ENCODE peak calls at places on chromosomes 13 and 19, in four cellular contexts. N is adrenal gland, L is spleen, D is WERI-Rb-1. E is an unnamed sample.

GRCh38 chr13:21812192-21812626 is 141.3 kb downstream of the FGF9 start:
- DNase-seq in N (no peak), D (no peak), L (no peak), E (no peak)

GRCh38 chr13:77511552-77511951 is 24.0 kb upstream of the SCEL start:
- DNase-seq in L (no peak), N (no peak), D (no peak), E (no peak)

GRCh38 chr13:110442946-110443632 is 118.4 kb downstream of the RAB20 start:
- DNase-seq in L (no peak), N (no peak), D (no peak), E (no peak)

GRCh38 chr19:49213791-49214190 is 56.2 kb downstream of the TRPM4 start:
- DNase-seq in D (no peak), L (peak; percentile 47), N (no peak), E (peak; percentile 65)

GRCh38 chr13:74444161-74444571 is 310.0 kb upstream of the KLF12 start:
- DNase-seq in D (no peak), N (no peak), L (no peak), E (no peak)

GRCh38 chr13:76856141-76856571 is 30.0 kb downstream of the KCTD12 start:
- DNase-seq in N (no peak), L (no peak), D (no peak), E (no peak)

GRCh38 chr13:53782400-53783030 is 753.9 kb downstream of the OLFM4 start:
- DNase-seq in L (no peak), D (peak; percentile 30), N (peak; percentile 28), E (peak; percentile 40)

GRCh38 chr13:50467156-50467814 is 376.2 kb downstream of the DLEU7 start:
- DNase-seq in D (no peak), N (no peak), L (no peak), E (no peak)

GRCh38 chr13:110334841-110335490 is 27.9 kb downstream of the COL4A2 start:
- DNase-seq in L (no peak), D (no peak), N (no peak), E (no peak)

GRCh38 chr13:95463516-95463915 is 89.0 kb upstream of the CLDN10 start:
- DNase-seq in L (no peak), D (no peak), N (peak; percentile 35), E (no peak)

GRCh38 chr13:111241862-111242261 is 78.6 kb upstream of the TEX29 start:
- DNase-seq in L (no peak), N (no peak), D (no peak), E (no peak)

GRCh38 chr13:100063333-100063732 is 25.6 kb upstream of the PCCA start:
- DNase-seq in D (no peak), N (no peak), L (no peak), E (no peak)

GRCh38 chr13:31444266-31444862 is 244.6 kb downstream of the B3GLCT start:
- DNase-seq in D (peak; percentile 16), L (no peak), N (peak; percentile 17), E (no peak)

GRCh38 chr13:73717632-73718031 is 416.6 kb downstream of the KLF12 start:
- DNase-seq in N (no peak), D (no peak), L (no peak), E (no peak)

GRCh38 chr13:78393286-78393685 is 210.1 kb downstream of the POU4F1 start:
- DNase-seq in L (no peak), D (no peak), N (no peak), E (no peak)

DNA sequence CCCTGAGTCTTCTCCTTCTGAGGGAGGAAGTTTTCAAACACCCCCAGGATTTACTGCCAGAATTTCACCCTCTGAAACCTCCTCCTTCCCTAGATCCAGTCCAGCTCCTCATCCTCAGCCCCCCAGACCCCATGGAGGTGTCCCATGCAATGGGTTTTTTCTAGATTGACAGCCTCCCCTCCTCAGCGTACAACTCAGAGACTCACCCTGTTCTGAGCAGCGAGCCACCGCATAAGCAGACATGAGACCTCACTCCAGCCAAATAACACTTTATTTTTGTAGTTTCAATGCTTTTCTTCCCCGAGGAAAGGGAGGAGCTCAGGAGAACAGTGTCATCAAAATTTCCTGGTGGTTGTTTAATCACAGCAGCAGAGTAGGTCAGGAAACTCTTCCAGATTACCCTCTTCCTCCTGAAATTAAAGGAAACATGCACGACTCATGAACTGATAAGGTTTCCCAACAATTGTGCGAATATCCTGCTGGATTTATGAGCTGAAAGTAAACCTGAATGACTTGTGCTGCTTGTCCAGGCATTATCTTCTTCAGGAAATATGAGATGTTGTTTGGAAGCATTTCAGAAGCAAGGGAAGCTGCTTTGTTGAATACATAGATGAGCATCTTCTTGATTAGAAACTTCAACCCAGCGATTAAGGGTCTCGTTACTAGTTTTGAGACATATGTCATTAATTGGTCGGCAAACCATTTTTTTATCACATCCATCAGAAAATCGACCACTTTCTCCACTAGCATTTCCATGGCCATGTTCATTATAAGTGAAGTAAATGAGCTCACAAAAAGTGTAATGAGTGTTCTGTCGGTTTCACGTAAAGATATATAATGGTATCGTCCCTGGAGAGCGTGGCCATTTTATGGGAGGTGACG is 36.2 kb downstream of the ERICH4 start:
- DNase-seq in N (no peak), L (peak; percentile 27), D (no peak), E (no peak)
- H3K4me3 ChIP-seq in N (no peak overlapping the region), L (peak overlapping the region; percentile 11), D (no peak overlapping the region), E (no peak overlapping the region)

DNA sequence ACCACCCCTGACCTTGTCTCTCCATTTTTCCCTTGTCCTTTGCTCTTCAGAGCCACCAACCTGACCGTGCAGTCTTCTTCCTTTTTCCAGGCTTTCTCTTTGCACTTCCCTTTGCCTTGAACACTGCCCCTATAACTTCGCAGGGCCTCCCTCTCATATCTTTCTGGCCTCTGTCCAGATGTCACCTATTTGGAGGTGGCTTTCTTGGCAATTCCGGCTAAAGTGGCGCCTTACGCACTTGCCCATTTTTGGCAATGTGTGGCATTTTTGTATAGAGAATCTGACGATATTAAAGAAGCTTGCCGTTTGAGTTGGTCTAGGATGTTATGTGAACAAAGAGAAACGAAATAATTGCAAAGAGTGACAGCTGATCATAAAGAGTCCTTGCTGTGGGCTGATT is 892 bp downstream of the ZNF543 start:
- DNase-seq in L (no peak), D (no peak), N (no peak), E (no peak)
- H3K36me3 ChIP-seq in L (peaks cover 35% of the 10 kb centered on the region), D (peaks cover 30% of the 10 kb centered on the region), N (no peaks in the 10 kb centered on the region), E (peaks cover 6% of the 10 kb centered on the region)

GRCh38 chr13:25181597-25181996 is 9.5 kb upstream of the AMER2 start:
- DNase-seq in L (no peak), D (peak; percentile 56), N (no peak), E (no peak)
- H3K4me3 ChIP-seq in L (no peak overlapping the region), D (peak overlapping the region; percentile 56), N (no peak overlapping the region), E (no peak overlapping the region)

GRCh38 chr19:56097306-56097705 is 23.8 kb downstream of the ZNF787 start:
- DNase-seq in N (no peak), D (no peak), L (peak; percentile 79), E (peak; percentile 62)
- H3K36me3 ChIP-seq in N (no peaks in the 10 kb centered on the region), D (peaks cover 39% of the 10 kb centered on the region), L (peaks cover 97% of the 10 kb centered on the region), E (peaks cover 4% of the 10 kb centered on the region)

DNA sequence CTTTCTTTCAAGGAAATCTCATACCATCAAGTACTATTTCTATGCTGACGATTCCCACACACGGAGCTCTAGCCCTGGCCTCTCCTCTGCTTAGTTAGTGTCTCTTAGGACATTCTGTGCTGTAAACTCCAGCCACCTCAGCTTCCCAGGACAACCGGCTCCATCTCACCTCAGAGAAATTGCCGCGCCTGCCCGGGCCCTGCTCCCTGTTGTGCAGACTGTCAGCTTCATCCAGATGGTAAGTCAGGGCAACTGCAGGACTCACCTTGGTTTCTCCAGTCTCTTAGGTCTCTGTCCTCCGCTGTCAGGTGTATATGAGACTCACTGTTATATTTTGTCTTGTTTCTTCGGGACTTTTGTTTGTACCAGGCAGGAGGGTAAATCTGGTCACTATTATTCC is 98.7 kb downstream of the SPACA7 start:
- DNase-seq in L (no peak), D (no peak), N (no peak), E (peak; percentile 48)
- H3K4me3 ChIP-seq in L (no peak overlapping the region), D (no peak overlapping the region), N (no peak overlapping the region), E (no peak overlapping the region)

DNA sequence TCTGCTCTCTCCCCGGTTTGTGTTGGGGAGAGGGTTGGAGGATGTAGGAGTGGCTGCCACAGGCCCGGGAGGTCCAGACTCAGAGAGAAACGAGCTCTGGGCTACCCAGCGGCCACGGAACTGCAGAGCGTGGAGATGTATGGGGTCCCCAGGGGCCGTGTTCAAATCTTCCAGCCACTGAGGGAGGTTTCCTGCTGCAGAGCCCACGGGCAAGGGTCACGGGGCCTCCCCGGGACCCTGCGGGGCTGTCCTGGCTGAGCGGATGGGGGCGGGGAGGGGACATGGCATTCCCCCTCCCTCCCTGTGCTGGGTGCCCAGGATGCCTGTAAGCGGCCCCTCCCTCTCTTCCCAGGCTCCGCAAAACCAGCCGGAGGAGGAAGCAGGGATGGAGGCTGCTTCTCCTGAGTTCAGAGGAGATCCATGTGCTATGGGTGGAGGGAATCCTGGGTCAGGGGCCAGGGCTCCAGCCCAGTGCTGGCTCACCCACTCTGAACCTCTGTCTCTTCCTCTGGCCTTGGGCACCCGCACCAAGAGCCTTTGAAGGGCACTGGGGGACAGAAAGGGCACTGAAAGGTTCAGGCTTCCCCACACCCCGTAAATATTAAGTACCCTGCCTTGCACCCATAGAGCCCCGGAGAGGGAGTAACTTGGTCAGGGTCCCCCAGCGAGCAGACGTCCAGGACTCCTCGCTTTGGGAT is 22.6 kb downstream of the SMIM24 start:
- DNase-seq in D (no peak), N (no peak), L (no peak), E (peak; percentile 87)
- H3K36me3 ChIP-seq in D (peaks cover 32% of the 10 kb centered on the region), N (no peaks in the 10 kb centered on the region), L (peaks cover 100% of the 10 kb centered on the region), E (no peaks in the 10 kb centered on the region)

DNA sequence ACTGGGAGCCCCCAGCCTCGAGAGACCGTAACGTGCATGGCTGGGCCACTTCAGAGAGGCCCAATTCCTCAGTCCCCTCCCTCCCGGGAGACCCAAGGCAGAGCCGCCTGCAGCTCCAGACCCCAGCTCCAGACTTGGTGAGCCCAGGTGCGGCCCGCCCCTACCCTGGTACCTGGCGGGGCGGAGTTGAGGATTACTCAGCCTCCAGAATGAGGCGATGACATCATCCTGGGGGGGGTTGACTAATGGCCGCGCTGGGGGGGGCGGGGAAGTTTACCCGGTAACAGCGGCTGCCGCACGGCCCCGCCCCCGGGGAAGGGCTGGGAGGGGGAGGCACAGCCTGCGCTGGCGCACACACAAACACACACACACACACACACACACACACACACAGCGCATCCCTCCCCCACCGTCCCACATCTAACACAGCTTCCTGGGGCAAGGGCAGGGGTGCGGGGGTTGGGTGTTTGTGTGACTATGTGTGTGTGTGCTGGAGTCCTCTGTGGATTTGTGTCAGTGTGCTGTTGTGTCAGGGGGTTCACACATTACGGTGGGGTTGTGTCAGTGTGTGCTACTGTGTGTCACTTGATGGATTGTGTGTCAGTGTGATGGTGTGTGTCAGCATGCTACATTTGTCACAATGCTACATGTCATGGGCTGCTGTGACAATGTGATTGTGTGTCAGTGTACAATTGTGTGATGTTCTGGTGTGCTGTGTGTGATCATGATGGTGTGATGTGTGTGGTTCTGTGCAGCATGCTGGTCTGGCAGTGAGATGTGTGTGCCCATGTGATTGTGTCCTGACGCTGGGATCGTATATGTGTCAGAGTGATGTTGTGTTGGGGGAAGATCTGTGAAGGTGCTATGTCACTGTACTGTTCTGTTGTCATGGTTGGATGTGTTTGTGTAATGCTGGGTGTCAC is 10.3 kb upstream of the BBC3 start:
- DNase-seq in N (peak; percentile 71), L (peak; percentile 90), D (peak; percentile 86), E (peak; percentile 96)
- H3K4me3 ChIP-seq in N (no peak overlapping the region), L (no peak overlapping the region), D (no peak overlapping the region), E (peak overlapping the region; percentile 9)